ENCODE peak calls at places on chromosomes 13 and 19, in four cellular contexts. Z is CD4-positive, alpha-beta T cell; A is activated CD8-positive, alpha-beta T cell treated with anti-CD3 and anti-CD28 coated beads for 36 hours; D is mucosa of descending colon. G is an unnamed sample.

GRCh38 chr19:18784786-18785120 is 6.4 kb downstream of the COMP start:
- DNase-seq in Z (no peak), A (no peak), D (no peak), G (no peak)

GRCh38 chr19:44856438-44857083 is 10.5 kb downstream of the NECTIN2 start:
- DNase-seq in Z (no peak), A (no peak), D (no peak), G (no peak)

GRCh38 chr13:87893982-87894527 is 222.9 kb downstream of the SLITRK5 start:
- DNase-seq in Z (no peak), A (no peak), D (no peak), G (no peak)

GRCh38 chr13:77305276-77305675 is 21.6 kb downstream of the MYCBP2 start:
- DNase-seq in Z (no peak), A (no peak), D (no peak), G (no peak)

GRCh38 chr13:34070006-34070405 is 252.1 kb downstream of the RFC3 start:
- DNase-seq in Z (no peak), A (no peak), D (no peak), G (no peak)

GRCh38 chr13:39685652-39686051 is 30.2 kb downstream of the COG6 start:
- DNase-seq in Z (no peak), A (no peak), D (no peak), G (no peak)

GRCh38 chr13:47457631-47458030 is 543.4 kb downstream of the SUCLA2 start:
- DNase-seq in Z (no peak), A (no peak), D (no peak), G (no peak)

GRCh38 chr13:44605275-44605674 is 29.1 kb upstream of the TSC22D1 start:
- DNase-seq in Z (no peak), A (no peak), D (no peak), G (no peak)

GRCh38 chr13:62537593-62537992 is 1121.9 kb upstream of the PCDH20 start:
- DNase-seq in Z (no peak), A (no peak), D (no peak), G (no peak)

GRCh38 chr19:13644648-13645047 is 119.7 kb upstream of the MRI1 start:
- DNase-seq in Z (no peak), A (peak; percentile 6), D (no peak), G (no peak)

GRCh38 chr19:3516675-3517207 is 10.6 kb downstream of the FZR1 start:
- DNase-seq in Z (peak; percentile 50), A (peak; percentile 72), D (peak; percentile 50), G (peak; percentile 18)

GRCh38 chr13:67355791-67356190 is 125.7 kb upstream of the PCDH9 start:
- DNase-seq in Z (no peak), A (no peak), D (no peak), G (no peak)

GRCh38 chr19:39410620-39411005 is 1.9 kb upstream of the PLEKHG2 start:
- DNase-seq in Z (no peak), A (no peak), D (no peak), G (no peak)

GRCh38 chr19:4049432-4049831 is 17.3 kb downstream of the ZBTB7A start:
- DNase-seq in Z (no peak), A (no peak), D (peak; percentile 56), G (no peak)

GRCh38 chr19:48539503-48540096 is 12.4 kb upstream of the SULT2B1 start:
- DNase-seq in Z (no peak), A (no peak), D (no peak), G (no peak)

GRCh38 chr19:13094771-13095392 is 7.8 kb downstream of the LYL1 start:
- DNase-seq in Z (no peak), A (peak; percentile 34), D (peak; percentile 73), G (no peak)

GRCh38 chr13:42266464-42266863 is 5.5 kb upstream of the AKAP11 start:
- DNase-seq in Z (no peak), A (no peak), D (no peak), G (no peak)

GRCh38 chr13:49366841-49367240 is 77.0 kb downstream of the CAB39L start:
- DNase-seq in Z (no peak), A (no peak), D (no peak), G (no peak)

GRCh38 chr19:19510432-19510831 is 4.9 kb downstream of the TSSK6 start:
- DNase-seq in Z (no peak), A (no peak), D (no peak), G (no peak)

GRCh38 chr19:17618281-17618903 is 62.9 kb downstream of the COLGALT1 start:
- DNase-seq in Z (no peak), A (no peak), D (peak; percentile 14), G (no peak)

GRCh38 chr13:25378528-25378927 is 6.8 kb downstream of the ATP8A2 start:
- DNase-seq in Z (no peak), A (no peak), D (no peak), G (no peak)

GRCh38 chr19:48608798-48609263 is 2.3 kb downstream of the SPACA4 start:
- DNase-seq in Z (peak; percentile 54), A (peak; percentile 70), D (no peak), G (peak; percentile 31)

GRCh38 chr19:18503971-18504885 is 17.6 kb downstream of the ELL start:
- DNase-seq in Z (no peak), A (no peak), D (peak; percentile 85), G (no peak)

GRCh38 chr19:11451942-11452813 is 16.7 kb downstream of the PRKCSH start:
- DNase-seq in Z (no peak), A (peak; percentile 30), D (no peak), G (no peak)

GRCh38 chr13:22061371-22061805 is 390.5 kb downstream of the FGF9 start:
- DNase-seq in Z (peak; percentile 49), A (peak; percentile 76), D (no peak), G (peak; percentile 34)

GRCh38 chr13:40116008-40116407 is 460.5 kb downstream of the COG6 start:
- DNase-seq in Z (peak; percentile 23), A (peak; percentile 72), D (no peak), G (peak; percentile 21)